ENCODE peak calls at places on chromosomes 13 and 19, in seven cellular contexts. One of them, this sample, is unnamed.

GRCh38 chr13:107900775-107901174 is 314.6 kb downstream of the LIG4 start:
- DNase-seq in psoas muscle: no peak
- DNase-seq in heart right ventricle: no peak
- DNase-seq in CD4-positive, alpha-beta T cell: no peak
- DNase-seq in A549: no peak
- DNase-seq in pancreas: no peak
- DNase-seq in tibial nerve: no peak
- DNase-seq in this sample: no peak

GRCh38 chr19:19381007-19381926 is 24.2 kb upstream of the GATAD2A start:
- DNase-seq in A549: no peak
- DNase-seq in CD4-positive, alpha-beta T cell: no peak
- DNase-seq in heart right ventricle: no peak
- DNase-seq in psoas muscle: no peak
- DNase-seq in tibial nerve: no peak
- DNase-seq in pancreas: no peak
- DNase-seq in this sample: no peak

GRCh38 chr13:76438050-76438449 is 448.2 kb downstream of the KCTD12 start:
- DNase-seq in tibial nerve: no peak
- DNase-seq in pancreas: no peak
- DNase-seq in psoas muscle: no peak
- DNase-seq in CD4-positive, alpha-beta T cell: no peak
- DNase-seq in A549: no peak
- DNase-seq in heart right ventricle: no peak
- DNase-seq in this sample: no peak

GRCh38 chr19:56721714-56722113 is 50.2 kb upstream of the ZNF835 start:
- DNase-seq in A549: no peak
- DNase-seq in pancreas: no peak
- DNase-seq in heart right ventricle: no peak
- DNase-seq in psoas muscle: no peak
- DNase-seq in tibial nerve: no peak
- DNase-seq in CD4-positive, alpha-beta T cell: no peak
- DNase-seq in this sample: no peak

GRCh38 chr13:70568571-70568970 is 460.3 kb upstream of the KLHL1 start:
- DNase-seq in psoas muscle: no peak
- DNase-seq in heart right ventricle: no peak
- DNase-seq in A549: peak
- DNase-seq in pancreas: no peak
- DNase-seq in CD4-positive, alpha-beta T cell: no peak
- DNase-seq in tibial nerve: no peak
- DNase-seq in this sample: no peak

GRCh38 chr19:40798997-40799557 is at the start of gene EGLN2:
- DNase-seq in pancreas: peak
- DNase-seq in tibial nerve: no peak
- DNase-seq in CD4-positive, alpha-beta T cell: no peak
- DNase-seq in psoas muscle: no peak
- DNase-seq in A549: no peak
- DNase-seq in heart right ventricle: no peak
- DNase-seq in this sample: no peak

GRCh38 chr19:39696418-39696817 is 7.9 kb upstream of the LGALS14 start:
- DNase-seq in psoas muscle: no peak
- DNase-seq in tibial nerve: no peak
- DNase-seq in pancreas: no peak
- DNase-seq in heart right ventricle: no peak
- DNase-seq in A549: no peak
- DNase-seq in CD4-positive, alpha-beta T cell: no peak
- DNase-seq in this sample: no peak

GRCh38 chr19:55486971-55487883 is 1.0 kb upstream of the SSC5D start:
- DNase-seq in psoas muscle: peak
- DNase-seq in heart right ventricle: no peak
- DNase-seq in tibial nerve: peak
- DNase-seq in CD4-positive, alpha-beta T cell: no peak
- DNase-seq in pancreas: peak
- DNase-seq in A549: peak
- DNase-seq in this sample: peak

GRCh38 chr19:17306285-17306714 is 628 bp downstream of the MRPL34 start:
- DNase-seq in pancreas: no peak
- DNase-seq in tibial nerve: no peak
- DNase-seq in psoas muscle: no peak
- DNase-seq in A549: no peak
- DNase-seq in heart right ventricle: no peak
- DNase-seq in CD4-positive, alpha-beta T cell: no peak
- DNase-seq in this sample: no peak

GRCh38 chr19:17473041-17473440 is 2.7 kb downstream of the SLC27A1 start:
- DNase-seq in psoas muscle: no peak
- DNase-seq in tibial nerve: no peak
- DNase-seq in pancreas: no peak
- DNase-seq in A549: no peak
- DNase-seq in heart right ventricle: no peak
- DNase-seq in CD4-positive, alpha-beta T cell: no peak
- DNase-seq in this sample: no peak

GRCh38 chr13:98232456-98232855 is 55.4 kb upstream of the RNF113B start:
- DNase-seq in heart right ventricle: no peak
- DNase-seq in CD4-positive, alpha-beta T cell: no peak
- DNase-seq in tibial nerve: no peak
- DNase-seq in A549: no peak
- DNase-seq in pancreas: no peak
- DNase-seq in psoas muscle: no peak
- DNase-seq in this sample: no peak

GRCh38 chr19:44975444-44975843 is 20.3 kb downstream of the CLPTM1 start:
- DNase-seq in pancreas: no peak
- DNase-seq in heart right ventricle: no peak
- DNase-seq in CD4-positive, alpha-beta T cell: no peak
- DNase-seq in psoas muscle: no peak
- DNase-seq in A549: no peak
- DNase-seq in tibial nerve: no peak
- DNase-seq in this sample: no peak

GRCh38 chr13:42867232-42867631 is 85.8 kb downstream of the FAM216B start:
- DNase-seq in CD4-positive, alpha-beta T cell: no peak
- DNase-seq in A549: no peak
- DNase-seq in pancreas: no peak
- DNase-seq in psoas muscle: no peak
- DNase-seq in heart right ventricle: no peak
- DNase-seq in tibial nerve: no peak
- DNase-seq in this sample: no peak

GRCh38 chr19:58407658-58408151 is 744 bp upstream of the ZNF584 start:
- DNase-seq in tibial nerve: no peak
- DNase-seq in psoas muscle: no peak
- DNase-seq in A549: no peak
- DNase-seq in pancreas: no peak
- DNase-seq in CD4-positive, alpha-beta T cell: no peak
- DNase-seq in heart right ventricle: no peak
- DNase-seq in this sample: no peak

GRCh38 chr19:44796701-44797115 is 12.2 kb upstream of the BCAM start:
- DNase-seq in psoas muscle: peak
- DNase-seq in CD4-positive, alpha-beta T cell: no peak
- DNase-seq in tibial nerve: no peak
- DNase-seq in pancreas: peak
- DNase-seq in A549: no peak
- DNase-seq in heart right ventricle: peak
- DNase-seq in this sample: no peak

GRCh38 chr13:40910324-40911050 is 108.6 kb downstream of the ELF1 start:
- DNase-seq in CD4-positive, alpha-beta T cell: no peak
- DNase-seq in tibial nerve: no peak
- DNase-seq in heart right ventricle: no peak
- DNase-seq in pancreas: no peak
- DNase-seq in A549: no peak
- DNase-seq in psoas muscle: no peak
- DNase-seq in this sample: no peak

GRCh38 chr13:51997641-51998330 is 13.5 kb downstream of the ATP7B start:
- DNase-seq in pancreas: no peak
- DNase-seq in psoas muscle: no peak
- DNase-seq in A549: no peak
- DNase-seq in CD4-positive, alpha-beta T cell: no peak
- DNase-seq in heart right ventricle: no peak
- DNase-seq in tibial nerve: no peak
- DNase-seq in this sample: no peak

GRCh38 chr13:83881917-83882625 is at the start of gene SLITRK1:
- DNase-seq in CD4-positive, alpha-beta T cell: no peak
- DNase-seq in heart right ventricle: peak
- DNase-seq in tibial nerve: no peak
- DNase-seq in A549: no peak
- DNase-seq in pancreas: peak
- DNase-seq in psoas muscle: peak
- DNase-seq in this sample: no peak

GRCh38 chr19:584240-585001 is 5.3 kb upstream of the HCN2 start:
- DNase-seq in A549: no peak
- DNase-seq in pancreas: peak
- DNase-seq in heart right ventricle: peak
- DNase-seq in tibial nerve: no peak
- DNase-seq in psoas muscle: peak
- DNase-seq in CD4-positive, alpha-beta T cell: peak
- DNase-seq in this sample: no peak

GRCh38 chr19:10226376-10227214 is 4.5 kb downstream of the S1PR2 start:
- DNase-seq in pancreas: no peak
- DNase-seq in heart right ventricle: peak
- DNase-seq in CD4-positive, alpha-beta T cell: no peak
- DNase-seq in psoas muscle: peak
- DNase-seq in A549: no peak
- DNase-seq in tibial nerve: peak
- DNase-seq in this sample: peak

GRCh38 chr13:77033717-77034302 is 6.9 kb upstream of the FBXL3 start:
- DNase-seq in psoas muscle: no peak
- DNase-seq in tibial nerve: no peak
- DNase-seq in pancreas: no peak
- DNase-seq in heart right ventricle: no peak
- DNase-seq in CD4-positive, alpha-beta T cell: no peak
- DNase-seq in A549: no peak
- DNase-seq in this sample: no peak

GRCh38 chr13:30241537-30241936 is 65.8 kb downstream of the KATNAL1 start:
- DNase-seq in CD4-positive, alpha-beta T cell: no peak
- DNase-seq in tibial nerve: no peak
- DNase-seq in A549: no peak
- DNase-seq in pancreas: no peak
- DNase-seq in psoas muscle: peak
- DNase-seq in heart right ventricle: no peak
- DNase-seq in this sample: no peak

GRCh38 chr19:40689339-40690049 is 957 bp downstream of the NUMBL start:
- DNase-seq in pancreas: peak
- DNase-seq in psoas muscle: peak
- DNase-seq in heart right ventricle: peak
- DNase-seq in A549: no peak
- DNase-seq in CD4-positive, alpha-beta T cell: no peak
- DNase-seq in tibial nerve: no peak
- DNase-seq in this sample: no peak

DNA sequence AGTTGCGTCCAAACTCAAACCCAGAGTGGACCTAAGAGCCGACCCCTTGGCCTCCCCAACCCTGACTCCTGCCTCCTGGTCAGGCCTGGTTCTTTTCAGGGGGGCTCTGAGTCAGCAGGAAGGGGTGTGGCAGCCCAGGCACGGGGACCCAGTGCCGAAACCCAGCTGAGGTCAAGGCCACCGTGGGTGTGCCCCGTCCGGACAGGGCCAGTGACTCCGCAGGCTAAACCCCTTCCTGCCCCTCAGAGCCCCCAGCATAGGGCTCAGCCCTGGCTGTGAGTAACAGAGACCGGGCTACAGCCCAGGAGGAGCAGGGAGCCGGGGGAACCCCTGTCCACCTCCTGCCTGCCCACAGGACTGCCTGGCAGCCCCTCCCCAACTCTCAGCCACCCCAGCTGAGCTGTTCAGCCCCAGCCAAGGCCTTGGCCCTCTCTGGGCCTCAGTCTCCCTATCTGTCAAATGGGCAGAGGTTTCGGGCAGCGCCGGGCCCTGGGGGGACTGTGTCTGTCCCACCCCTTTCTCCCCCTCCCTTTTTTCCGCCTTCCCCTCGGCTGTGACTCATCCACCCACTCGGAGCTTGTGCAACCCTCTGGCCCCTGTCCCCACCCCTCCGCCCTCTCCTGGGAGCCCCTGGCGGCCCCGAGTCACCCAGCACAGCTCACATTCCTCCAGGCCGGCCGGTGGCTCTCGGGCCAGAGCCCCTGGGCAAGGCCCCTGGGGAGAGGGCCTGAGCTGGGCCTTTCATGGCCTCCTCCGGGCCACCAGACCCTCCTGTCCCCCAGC is 8.6 kb downstream of the ZBTB7A start:
- DNase-seq in heart right ventricle: peak
- DNase-seq in pancreas: peak
- DNase-seq in tibial nerve: peak
- DNase-seq in CD4-positive, alpha-beta T cell: peak
- DNase-seq in A549: peak
- DNase-seq in psoas muscle: peak
- DNase-seq in this sample: peak
- TF ChIP-seq CTCF in heart right ventricle: peak
- TF ChIP-seq CTCF in pancreas: no peak
- TF ChIP-seq CTCF in tibial nerve: no peak
- TF ChIP-seq CTCF in CD4-positive, alpha-beta T cell: no peak
- TF ChIP-seq CTCF in A549: no peak
- TF ChIP-seq CTCF in psoas muscle: no peak
- TF ChIP-seq CTCF in this sample: no peak

GRCh38 chr19:46955114-46955812 is 64.4 kb upstream of the NPAS1 start:
- DNase-seq in A549: no peak
- DNase-seq in CD4-positive, alpha-beta T cell: peak
- DNase-seq in tibial nerve: no peak
- DNase-seq in heart right ventricle: no peak
- DNase-seq in psoas muscle: no peak
- DNase-seq in pancreas: no peak
- DNase-seq in this sample: no peak
- H3K27ac ChIP-seq in A549: peak
- H3K27ac ChIP-seq in CD4-positive, alpha-beta T cell: peak
- H3K27ac ChIP-seq in tibial nerve: peak
- H3K27ac ChIP-seq in heart right ventricle: peak
- H3K27ac ChIP-seq in psoas muscle: no peak
- H3K27ac ChIP-seq in pancreas: no peak
- H3K27ac ChIP-seq in this sample: peak

GRCh38 chr13:46684287-46685001 is 112.5 kb downstream of the ESD start:
- DNase-seq in tibial nerve: no peak
- DNase-seq in A549: no peak
- DNase-seq in heart right ventricle: no peak
- DNase-seq in pancreas: no peak
- DNase-seq in CD4-positive, alpha-beta T cell: no peak
- DNase-seq in psoas muscle: no peak
- DNase-seq in this sample: no peak
- TF ChIP-seq CTCF in tibial nerve: no peak
- TF ChIP-seq CTCF in A549: no peak
- TF ChIP-seq CTCF in heart right ventricle: no peak
- TF ChIP-seq CTCF in pancreas: no peak
- TF ChIP-seq CTCF in CD4-positive, alpha-beta T cell: no peak
- TF ChIP-seq CTCF in psoas muscle: no peak
- TF ChIP-seq CTCF in this sample: no peak

DNA sequence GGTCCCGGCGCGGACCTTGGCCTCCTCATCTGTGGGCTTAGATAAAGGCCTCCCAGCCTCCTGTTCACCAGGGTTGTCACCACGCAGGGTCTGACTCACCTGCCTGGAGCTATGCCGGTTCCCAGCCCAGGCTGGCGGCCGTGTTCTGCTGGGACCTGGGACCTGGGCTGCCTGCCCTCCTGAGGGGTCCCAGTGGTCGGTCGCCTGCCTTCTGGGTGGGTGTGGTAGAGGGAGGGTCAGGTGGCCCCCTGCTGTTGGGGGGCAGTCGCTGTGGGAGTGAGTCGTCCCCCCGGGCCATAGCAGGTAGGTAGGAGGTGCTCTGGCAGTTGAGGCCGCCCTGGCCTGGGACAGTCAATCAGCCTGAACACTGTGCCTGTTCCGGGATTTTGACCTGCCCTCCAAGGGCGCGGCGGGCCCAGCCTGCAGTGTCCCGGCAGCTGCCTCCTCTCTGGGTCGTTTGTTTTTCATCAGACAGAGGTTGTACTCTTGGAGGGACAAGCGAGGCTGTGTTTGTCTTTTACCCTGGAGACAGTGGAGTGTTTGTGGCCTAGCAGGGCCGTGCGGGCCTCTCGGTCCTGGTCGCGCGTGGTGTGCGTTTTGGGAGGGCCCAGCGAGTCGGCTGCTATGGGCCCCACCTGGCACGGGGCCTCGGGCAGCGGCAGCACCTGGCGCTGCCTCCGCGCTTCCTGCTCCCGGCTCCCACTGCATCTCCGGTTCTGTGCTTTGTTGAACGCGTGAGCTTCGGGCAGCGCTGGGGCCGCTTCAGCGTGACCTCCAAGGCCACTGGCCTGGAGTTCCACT is 2.6 kb downstream of the ADAT3 start:
- DNase-seq in heart right ventricle: no peak
- DNase-seq in CD4-positive, alpha-beta T cell: no peak
- DNase-seq in tibial nerve: no peak
- DNase-seq in psoas muscle: no peak
- DNase-seq in pancreas: peak
- DNase-seq in A549: no peak
- DNase-seq in this sample: no peak
- H3K27ac ChIP-seq in heart right ventricle: no peak
- H3K27ac ChIP-seq in CD4-positive, alpha-beta T cell: no peak
- H3K27ac ChIP-seq in tibial nerve: peak
- H3K27ac ChIP-seq in psoas muscle: peak
- H3K27ac ChIP-seq in pancreas: peak
- H3K27ac ChIP-seq in A549: no peak
- H3K27ac ChIP-seq in this sample: no peak